ENCODE peak calls at places on chromosomes 1 and 21, in seven cellular contexts. One of them, this sample, is unnamed.

GRCh38 chr1:19448491-19449439 is 36.6 kb downstream of the CAPZB start:
- DNase-seq in mesenchymal stem cell: peak
- DNase-seq in fibroblast of lung: peak
- DNase-seq in GM23248: peak
- DNase-seq in H9: no peak
- DNase-seq in endothelial cell of umbilical vein: peak
- DNase-seq in PC-9: peak
- DNase-seq in this sample: no peak

GRCh38 chr1:185585770-185586169 is 148.4 kb upstream of the HMCN1 start:
- DNase-seq in mesenchymal stem cell: no peak
- DNase-seq in fibroblast of lung: no peak
- DNase-seq in GM23248: no peak
- DNase-seq in H9: no peak
- DNase-seq in endothelial cell of umbilical vein: no peak
- DNase-seq in PC-9: peak
- DNase-seq in this sample: no peak

GRCh38 chr1:42311897-42312296 is 23.1 kb downstream of the FOXJ3 start:
- DNase-seq in mesenchymal stem cell: no peak
- DNase-seq in fibroblast of lung: no peak
- DNase-seq in GM23248: no peak
- DNase-seq in H9: no peak
- DNase-seq in endothelial cell of umbilical vein: no peak
- DNase-seq in PC-9: no peak
- DNase-seq in this sample: no peak

GRCh38 chr1:236608930-236609726 is 4.8 kb upstream of the HEATR1 start:
- DNase-seq in mesenchymal stem cell: peak
- DNase-seq in fibroblast of lung: peak
- DNase-seq in GM23248: peak
- DNase-seq in H9: peak
- DNase-seq in endothelial cell of umbilical vein: peak
- DNase-seq in PC-9: peak
- DNase-seq in this sample: peak

GRCh38 chr1:53891678-53892077 is 2.1 kb upstream of the YIPF1 start:
- DNase-seq in mesenchymal stem cell: no peak
- DNase-seq in fibroblast of lung: no peak
- DNase-seq in GM23248: no peak
- DNase-seq in H9: no peak
- DNase-seq in endothelial cell of umbilical vein: no peak
- DNase-seq in PC-9: no peak
- DNase-seq in this sample: no peak

GRCh38 chr1:84146375-84147032 is 2.4 kb downstream of the PRKACB start:
- DNase-seq in mesenchymal stem cell: peak
- DNase-seq in fibroblast of lung: peak
- DNase-seq in GM23248: peak
- DNase-seq in H9: no peak
- DNase-seq in endothelial cell of umbilical vein: peak
- DNase-seq in PC-9: no peak
- DNase-seq in this sample: no peak

GRCh38 chr1:118388341-118388740 is 203.3 kb upstream of the SPAG17 start:
- DNase-seq in mesenchymal stem cell: no peak
- DNase-seq in fibroblast of lung: peak
- DNase-seq in GM23248: peak
- DNase-seq in H9: no peak
- DNase-seq in endothelial cell of umbilical vein: no peak
- DNase-seq in PC-9: no peak
- DNase-seq in this sample: no peak

GRCh38 chr1:243950166-243950565 is 100.1 kb upstream of the AKT3 start:
- DNase-seq in mesenchymal stem cell: peak
- DNase-seq in fibroblast of lung: peak
- DNase-seq in GM23248: peak
- DNase-seq in H9: no peak
- DNase-seq in endothelial cell of umbilical vein: no peak
- DNase-seq in PC-9: peak
- DNase-seq in this sample: no peak

GRCh38 chr1:58584082-58584895 is 7.2 kb upstream of the TACSTD2 start:
- DNase-seq in mesenchymal stem cell: peak
- DNase-seq in fibroblast of lung: peak
- DNase-seq in GM23248: peak
- DNase-seq in H9: no peak
- DNase-seq in endothelial cell of umbilical vein: peak
- DNase-seq in PC-9: peak
- DNase-seq in this sample: peak

GRCh38 chr1:62725981-62726588 is 37.9 kb upstream of the DOCK7 start:
- DNase-seq in mesenchymal stem cell: no peak
- DNase-seq in fibroblast of lung: peak
- DNase-seq in GM23248: peak
- DNase-seq in H9: no peak
- DNase-seq in endothelial cell of umbilical vein: no peak
- DNase-seq in PC-9: no peak
- DNase-seq in this sample: no peak

GRCh38 chr1:41890841-41891311 is 27.8 kb downstream of the HIVEP3 start:
- DNase-seq in mesenchymal stem cell: peak
- DNase-seq in fibroblast of lung: peak
- DNase-seq in GM23248: peak
- DNase-seq in H9: no peak
- DNase-seq in endothelial cell of umbilical vein: peak
- DNase-seq in PC-9: peak
- DNase-seq in this sample: no peak

GRCh38 chr1:43879414-43879813 is 54.2 kb upstream of the ARTN start:
- DNase-seq in mesenchymal stem cell: no peak
- DNase-seq in fibroblast of lung: peak
- DNase-seq in GM23248: peak
- DNase-seq in H9: no peak
- DNase-seq in endothelial cell of umbilical vein: no peak
- DNase-seq in PC-9: no peak
- DNase-seq in this sample: no peak

GRCh38 chr1:37794372-37795339 is 1.0 kb downstream of the MANEAL start:
- DNase-seq in mesenchymal stem cell: no peak
- DNase-seq in fibroblast of lung: no peak
- DNase-seq in GM23248: no peak
- DNase-seq in H9: no peak
- DNase-seq in endothelial cell of umbilical vein: no peak
- DNase-seq in PC-9: no peak
- DNase-seq in this sample: peak

GRCh38 chr1:26666855-26667254 is 29.0 kb upstream of the ARID1A start:
- DNase-seq in mesenchymal stem cell: peak
- DNase-seq in fibroblast of lung: peak
- DNase-seq in GM23248: peak
- DNase-seq in H9: no peak
- DNase-seq in endothelial cell of umbilical vein: no peak
- DNase-seq in PC-9: no peak
- DNase-seq in this sample: no peak

GRCh38 chr1:8970870-8971337 is 25.2 kb downstream of the CA6 start:
- DNase-seq in mesenchymal stem cell: no peak
- DNase-seq in fibroblast of lung: no peak
- DNase-seq in GM23248: no peak
- DNase-seq in H9: no peak
- DNase-seq in endothelial cell of umbilical vein: no peak
- DNase-seq in PC-9: no peak
- DNase-seq in this sample: no peak

GRCh38 chr1:11273595-11274234 is 717 bp downstream of the UBIAD1 start:
- DNase-seq in mesenchymal stem cell: no peak
- DNase-seq in fibroblast of lung: no peak
- DNase-seq in GM23248: no peak
- DNase-seq in H9: peak
- DNase-seq in endothelial cell of umbilical vein: no peak
- DNase-seq in PC-9: no peak
- DNase-seq in this sample: no peak

GRCh38 chr1:21050031-21050430 is 126.7 kb downstream of the EIF4G3 start:
- DNase-seq in mesenchymal stem cell: peak
- DNase-seq in fibroblast of lung: peak
- DNase-seq in GM23248: peak
- DNase-seq in H9: no peak
- DNase-seq in endothelial cell of umbilical vein: peak
- DNase-seq in PC-9: no peak
- DNase-seq in this sample: no peak

GRCh38 chr1:21490774-21491482 is 18.3 kb upstream of the ALPL start:
- DNase-seq in mesenchymal stem cell: peak
- DNase-seq in fibroblast of lung: peak
- DNase-seq in GM23248: peak
- DNase-seq in H9: peak
- DNase-seq in endothelial cell of umbilical vein: peak
- DNase-seq in PC-9: peak
- DNase-seq in this sample: peak

GRCh38 chr1:18182518-18183160 is 75.0 kb downstream of the IGSF21 start:
- DNase-seq in mesenchymal stem cell: no peak
- DNase-seq in fibroblast of lung: no peak
- DNase-seq in GM23248: peak
- DNase-seq in H9: peak
- DNase-seq in endothelial cell of umbilical vein: no peak
- DNase-seq in PC-9: no peak
- DNase-seq in this sample: no peak

GRCh38 chr21:46125846-46126301 is 28.0 kb downstream of the COL6A2 start:
- DNase-seq in mesenchymal stem cell: no peak
- DNase-seq in fibroblast of lung: no peak
- DNase-seq in GM23248: no peak
- DNase-seq in H9: peak
- DNase-seq in endothelial cell of umbilical vein: no peak
- DNase-seq in PC-9: no peak
- DNase-seq in this sample: no peak

GRCh38 chr1:168112673-168113305 is 23.9 kb downstream of the GPR161 start:
- DNase-seq in mesenchymal stem cell: peak
- DNase-seq in fibroblast of lung: peak
- DNase-seq in GM23248: peak
- DNase-seq in H9: no peak
- DNase-seq in endothelial cell of umbilical vein: peak
- DNase-seq in PC-9: peak
- DNase-seq in this sample: no peak

GRCh38 chr1:119924948-119925898 is 28.9 kb upstream of the ADAM30 start:
- DNase-seq in mesenchymal stem cell: no peak
- DNase-seq in fibroblast of lung: no peak
- DNase-seq in GM23248: no peak
- DNase-seq in H9: no peak
- DNase-seq in endothelial cell of umbilical vein: no peak
- DNase-seq in PC-9: no peak
- DNase-seq in this sample: no peak
- H2AFZ ChIP-seq in mesenchymal stem cell: no peak
- H2AFZ ChIP-seq in fibroblast of lung: no peak
- H2AFZ ChIP-seq in GM23248: no peak
- H2AFZ ChIP-seq in H9: no peak
- H2AFZ ChIP-seq in endothelial cell of umbilical vein: no peak
- H2AFZ ChIP-seq in PC-9: no peak
- H2AFZ ChIP-seq in this sample: no peak

DNA sequence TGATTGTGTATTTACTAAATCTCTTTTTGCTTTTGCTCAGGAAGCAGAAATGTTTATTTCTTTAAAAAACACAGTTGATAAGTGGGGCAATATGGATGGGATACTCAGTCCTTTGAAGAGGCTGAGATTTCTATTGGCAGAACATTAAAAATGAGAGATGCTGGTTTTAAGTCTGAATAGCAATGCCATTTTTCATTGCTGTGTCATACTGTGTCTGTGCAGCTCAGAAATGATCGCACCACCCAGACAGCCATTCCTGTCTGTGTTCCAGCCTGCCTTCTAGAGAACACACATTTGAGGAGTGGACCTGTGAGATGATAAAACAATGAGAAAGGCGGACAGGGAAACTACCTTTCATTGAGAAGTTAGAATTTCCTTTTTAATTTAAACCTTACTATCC is 231.2 kb upstream of the USP24 start:
- DNase-seq in mesenchymal stem cell: peak
- DNase-seq in fibroblast of lung: peak
- DNase-seq in GM23248: peak
- DNase-seq in H9: no peak
- DNase-seq in endothelial cell of umbilical vein: no peak
- DNase-seq in PC-9: no peak
- DNase-seq in this sample: no peak
- H2AFZ ChIP-seq in mesenchymal stem cell: no peak
- H2AFZ ChIP-seq in fibroblast of lung: no peak
- H2AFZ ChIP-seq in GM23248: no peak
- H2AFZ ChIP-seq in H9: no peak
- H2AFZ ChIP-seq in endothelial cell of umbilical vein: no peak
- H2AFZ ChIP-seq in PC-9: no peak
- H2AFZ ChIP-seq in this sample: no peak

GRCh38 chr21:37592496-37592895 is 225.9 kb downstream of the DYRK1A start:
- DNase-seq in mesenchymal stem cell: no peak
- DNase-seq in fibroblast of lung: no peak
- DNase-seq in GM23248: no peak
- DNase-seq in H9: peak
- DNase-seq in endothelial cell of umbilical vein: no peak
- DNase-seq in PC-9: no peak
- DNase-seq in this sample: peak
- H2AFZ ChIP-seq in mesenchymal stem cell: no peak
- H2AFZ ChIP-seq in fibroblast of lung: no peak
- H2AFZ ChIP-seq in GM23248: no peak
- H2AFZ ChIP-seq in H9: no peak
- H2AFZ ChIP-seq in endothelial cell of umbilical vein: no peak
- H2AFZ ChIP-seq in PC-9: no peak
- H2AFZ ChIP-seq in this sample: no peak

GRCh38 chr1:172005856-172006255 is 164.6 kb downstream of the DNM3 start:
- DNase-seq in mesenchymal stem cell: peak
- DNase-seq in fibroblast of lung: peak
- DNase-seq in GM23248: peak
- DNase-seq in H9: no peak
- DNase-seq in endothelial cell of umbilical vein: no peak
- DNase-seq in PC-9: no peak
- DNase-seq in this sample: no peak

GRCh38 chr1:172006660-172007059 is 165.4 kb downstream of the DNM3 start:
- DNase-seq in mesenchymal stem cell: no peak
- DNase-seq in fibroblast of lung: no peak
- DNase-seq in GM23248: no peak
- DNase-seq in H9: no peak
- DNase-seq in endothelial cell of umbilical vein: no peak
- DNase-seq in PC-9: no peak
- DNase-seq in this sample: no peak

GRCh38 chr1:172004671-172005070 is 163.4 kb downstream of the DNM3 start:
- DNase-seq in mesenchymal stem cell: no peak
- DNase-seq in fibroblast of lung: no peak
- DNase-seq in GM23248: no peak
- DNase-seq in H9: no peak
- DNase-seq in endothelial cell of umbilical vein: no peak
- DNase-seq in PC-9: no peak
- DNase-seq in this sample: no peak

GRCh38 chr1:172002725-172003345 is 161.5 kb downstream of the DNM3 start:
- DNase-seq in mesenchymal stem cell: peak
- DNase-seq in fibroblast of lung: peak
- DNase-seq in GM23248: peak
- DNase-seq in H9: no peak
- DNase-seq in endothelial cell of umbilical vein: peak
- DNase-seq in PC-9: peak
- DNase-seq in this sample: peak

DNA sequence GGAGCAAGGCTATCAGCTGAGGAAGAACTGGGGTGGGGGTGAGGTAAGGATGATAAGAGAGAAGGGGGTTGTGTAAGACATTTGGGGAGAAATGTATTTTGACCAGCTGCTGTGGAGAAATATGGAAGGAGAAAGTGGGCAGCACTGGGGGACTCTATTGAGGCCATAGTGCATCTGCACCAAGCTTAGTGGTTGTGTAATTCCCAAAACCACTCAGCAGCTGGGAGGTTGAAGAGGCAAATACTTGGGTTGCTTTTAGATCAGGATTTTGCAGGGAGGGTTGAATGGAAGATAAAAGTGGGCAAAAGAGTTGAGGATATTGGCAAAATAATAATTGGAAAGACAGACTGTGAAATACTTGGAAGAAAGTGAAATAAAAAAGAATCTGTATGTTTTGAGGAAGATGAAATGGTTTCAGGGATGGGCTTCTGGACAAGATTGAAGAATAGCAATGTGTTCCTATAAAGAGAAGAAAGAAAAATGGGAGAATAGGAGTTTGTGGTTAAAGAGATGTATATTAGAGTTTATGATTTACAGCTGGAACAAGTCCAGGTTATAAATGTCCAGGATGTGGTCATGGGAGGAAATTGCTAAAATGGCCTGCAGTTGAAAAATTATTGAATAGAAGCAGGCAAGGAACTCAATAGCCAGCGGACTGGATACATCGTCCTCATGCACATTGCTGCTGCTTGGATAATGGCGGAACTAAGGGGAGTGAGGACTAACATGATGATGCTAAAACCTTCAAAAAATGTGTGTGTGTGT is 162.7 kb downstream of the DNM3 start:
- DNase-seq in mesenchymal stem cell: peak
- DNase-seq in fibroblast of lung: peak
- DNase-seq in GM23248: no peak
- DNase-seq in H9: no peak
- DNase-seq in endothelial cell of umbilical vein: no peak
- DNase-seq in PC-9: no peak
- DNase-seq in this sample: no peak
- H2AFZ ChIP-seq in mesenchymal stem cell: no peak
- H2AFZ ChIP-seq in fibroblast of lung: peak
- H2AFZ ChIP-seq in GM23248: no peak
- H2AFZ ChIP-seq in H9: no peak
- H2AFZ ChIP-seq in endothelial cell of umbilical vein: peak
- H2AFZ ChIP-seq in PC-9: no peak
- H2AFZ ChIP-seq in this sample: no peak

This sample was measured in GM23338.